ENCODE peak calls at places on chromosome 17, in ten cellular contexts. E is heart left ventricle, W is NB4, H is erythroblast, X is uterus, U is IMR-90, F is K562, N is GM12891, B is A549, S is transverse colon. Y is an unnamed sample.

GRCh38 chr17:50505731-50506130 is 2.5 kb upstream of the MYCBPAP start:
- DNase-seq in N (no peak), B (no peak), W (no peak), F (no peak), X (no peak), S (no peak), H (no peak), E (no peak), U (no peak), Y (no peak)

GRCh38 chr17:28328325-28328724 is 6.9 kb downstream of the IFT20 start:
- DNase-seq in F (no peak), E (no peak), S (no peak), U (peak), H (no peak), X (no peak), N (no peak), W (no peak), B (no peak), Y (no peak)

GRCh38 chr17:69710926-69711325 is 296.4 kb downstream of the MAP2K6 start:
- DNase-seq in H (no peak), X (no peak), F (no peak), S (no peak), E (no peak), U (peak), N (no peak), W (no peak), B (no peak), Y (no peak)

GRCh38 chr17:67594115-67594878 is 123.4 kb upstream of the NOL11 start:
- DNase-seq in U (no peak), W (peak), S (no peak), X (no peak), E (no peak), B (no peak), N (no peak), F (no peak), H (no peak), Y (no peak)

GRCh38 chr17:57067781-57068180 is 17.3 kb upstream of the AKAP1 start:
- DNase-seq in S (no peak), F (no peak), X (no peak), N (no peak), B (no peak), U (no peak), H (no peak), W (no peak), E (no peak), Y (no peak)

GRCh38 chr17:37754363-37754762 is 9.5 kb upstream of the HNF1B start:
- DNase-seq in S (no peak), F (no peak), X (no peak), U (no peak), H (no peak), E (no peak), W (no peak), B (no peak), N (no peak), Y (no peak)

GRCh38 chr17:27657620-27658019 is 26.6 kb downstream of the LGALS9 start:
- DNase-seq in H (peak), N (no peak), F (no peak), X (no peak), W (peak), B (peak), S (no peak), E (no peak), U (peak), Y (no peak)

GRCh38 chr17:50266384-50267073 is 7.7 kb upstream of the TMEM92 start:
- DNase-seq in W (no peak), E (no peak), B (peak), H (no peak), F (no peak), N (no peak), U (peak), X (peak), S (peak), Y (peak)

GRCh38 chr17:37516131-37516561 is 26.5 kb downstream of the DUSP14 start:
- DNase-seq in E (no peak), B (no peak), W (no peak), N (no peak), H (no peak), F (no peak), S (no peak), X (no peak), U (peak), Y (peak)

GRCh38 chr17:41449008-41449407 is 8.2 kb upstream of the KRT38 start:
- DNase-seq in W (no peak), F (no peak), B (no peak), U (no peak), S (no peak), N (no peak), E (no peak), X (no peak), H (no peak), Y (no peak)

GRCh38 chr17:47945080-47945479 is 3.7 kb downstream of the PNPO start:
- DNase-seq in F (no peak), N (no peak), U (no peak), H (no peak), B (no peak), E (no peak), W (no peak), S (no peak), X (peak), Y (no peak)

GRCh38 chr17:47941998-47942490 is 673 bp downstream of the PNPO start:
- DNase-seq in N (no peak), X (no peak), B (no peak), W (no peak), U (no peak), E (no peak), H (peak), S (no peak), F (peak), Y (no peak)

GRCh38 chr17:47937915-47938314 is 3.5 kb upstream of the PNPO start:
- DNase-seq in U (no peak), S (no peak), E (no peak), F (no peak), B (no peak), X (no peak), H (no peak), W (no peak), N (no peak), Y (no peak)

GRCh38 chr17:47942568-47942967 is 1.2 kb downstream of the PNPO start:
- DNase-seq in S (no peak), X (no peak), W (no peak), F (no peak), U (no peak), B (no peak), N (no peak), E (no peak), H (no peak), Y (no peak)

GRCh38 chr17:47941246-47941997 is at the start of gene PNPO:
- DNase-seq in W (peak), U (peak), E (peak), B (peak), X (peak), H (peak), S (peak), N (peak), F (peak), Y (peak)
- TF ChIP-seq POLR2A in W (peak), U (no peak), E (peak), B (peak), X (peak), H (peak), S (peak), N (no peak), F (peak), Y (peak)

GRCh38 chr17:40339068-40339699 is 25.4 kb downstream of the GJD3 start:
- DNase-seq in X (no peak), N (no peak), W (no peak), S (peak), F (no peak), B (no peak), H (no peak), E (no peak), U (no peak), Y (no peak)

GRCh38 chr17:40340327-40340726 is 24.2 kb downstream of the GJD3 start:
- DNase-seq in N (no peak), S (no peak), U (no peak), W (no peak), E (no peak), F (no peak), H (no peak), B (no peak), X (no peak), Y (no peak)

GRCh38 chr17:40342575-40343058 is 21.9 kb downstream of the GJD3 start:
- DNase-seq in W (no peak), S (peak), E (no peak), H (no peak), X (peak), U (no peak), B (no peak), N (no peak), F (no peak), Y (no peak)

GRCh38 chr17:40341808-40342574 is 22.5 kb downstream of the GJD3 start:
- DNase-seq in N (no peak), F (peak), E (peak), U (peak), H (peak), S (peak), B (peak), W (no peak), X (peak), Y (no peak)

DNA sequence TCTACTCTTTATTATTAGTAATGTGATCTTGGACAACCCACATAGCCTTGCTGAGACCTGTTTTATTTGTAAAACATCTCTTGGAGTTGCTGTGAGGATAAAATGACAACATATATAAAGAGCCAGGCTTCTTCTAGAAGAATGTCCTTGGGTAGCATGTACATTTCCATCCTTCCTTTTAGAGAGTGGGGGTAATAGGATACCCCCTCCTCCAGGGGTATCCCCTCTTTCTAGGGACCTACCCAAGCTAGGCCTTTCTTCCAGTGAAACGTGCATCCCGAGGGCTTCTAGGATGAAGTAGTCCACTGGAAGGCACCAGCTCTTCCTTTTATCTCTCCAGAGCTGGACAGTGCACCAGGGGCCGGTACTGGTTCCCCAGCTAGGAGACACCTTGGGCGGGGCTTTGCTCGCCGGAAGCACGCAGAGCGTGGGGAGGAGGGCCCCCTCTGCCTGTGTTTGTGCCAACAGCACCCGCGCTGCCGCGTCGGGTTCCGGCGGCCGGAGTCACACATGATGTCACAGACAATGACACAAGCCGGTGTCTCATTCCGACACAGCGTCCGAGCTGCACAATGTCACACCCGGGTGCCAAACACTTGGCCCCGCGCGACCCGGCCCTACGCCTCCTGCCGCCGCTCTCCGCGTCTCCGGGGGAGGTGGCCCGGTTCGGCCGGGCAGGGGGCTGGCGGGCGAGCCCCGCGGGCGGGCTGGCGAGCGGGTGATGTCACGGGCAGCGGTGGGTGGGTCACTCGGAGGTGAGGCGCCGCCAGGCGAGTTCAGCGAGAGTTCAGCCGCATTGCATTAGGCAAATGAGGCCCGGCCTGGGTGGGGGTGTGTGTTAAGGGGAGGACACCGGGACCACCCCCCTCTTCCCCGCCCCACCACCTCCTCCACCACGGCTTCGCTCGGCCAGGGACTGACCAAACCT is 23.4 kb downstream of the GJD3 start:
- DNase-seq in N (peak), X (peak), E (peak), W (no peak), B (peak), U (peak), F (peak), S (peak), H (peak), Y (peak)
- TF ChIP-seq POLR2A in N (no peak), X (peak), E (peak), W (no peak), B (no peak), U (peak), F (no peak), S (no peak), H (peak), Y (peak)

DNA sequence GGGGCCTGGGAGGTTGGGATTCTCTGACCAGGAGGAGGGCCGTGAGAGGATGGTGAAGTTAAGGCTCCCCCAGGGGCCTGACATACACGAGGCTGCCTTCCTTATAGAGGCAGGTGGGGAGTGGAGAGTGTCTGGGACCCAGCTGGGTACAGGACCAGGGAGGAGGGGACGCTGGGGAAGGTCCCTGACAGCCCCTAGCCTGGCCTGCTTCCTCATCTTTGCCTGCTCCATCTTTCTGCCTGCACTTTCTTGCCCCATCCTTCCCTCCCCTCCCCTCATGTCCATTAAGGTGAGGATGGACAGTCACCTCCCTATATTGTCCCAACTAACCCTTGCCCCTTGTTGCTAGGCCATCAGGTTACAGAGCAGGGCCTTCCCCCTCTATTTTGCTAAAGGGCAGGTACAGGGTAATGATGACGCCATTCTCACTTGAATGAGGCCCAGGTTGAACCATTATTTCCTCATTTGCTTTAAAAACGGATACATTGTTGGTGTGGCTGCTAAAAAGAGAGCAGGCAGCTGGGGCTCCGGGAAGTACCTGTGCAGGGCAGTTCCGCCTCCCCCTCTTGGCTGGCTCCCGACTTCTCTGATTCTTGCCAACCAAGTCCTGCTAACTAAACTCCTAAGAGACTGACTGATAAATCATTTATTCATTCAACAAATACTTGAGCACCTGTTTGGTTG is 1.3 kb downstream of the C17orf99 start:
- DNase-seq in S (peak), U (no peak), B (no peak), H (no peak), E (no peak), F (no peak), X (no peak), W (no peak), N (no peak), Y (no peak)
- TF ChIP-seq POLR2A in S (no peak), U (no peak), B (no peak), H (no peak), E (no peak), F (no peak), X (no peak), W (no peak), N (peak), Y (no peak)

DNA sequence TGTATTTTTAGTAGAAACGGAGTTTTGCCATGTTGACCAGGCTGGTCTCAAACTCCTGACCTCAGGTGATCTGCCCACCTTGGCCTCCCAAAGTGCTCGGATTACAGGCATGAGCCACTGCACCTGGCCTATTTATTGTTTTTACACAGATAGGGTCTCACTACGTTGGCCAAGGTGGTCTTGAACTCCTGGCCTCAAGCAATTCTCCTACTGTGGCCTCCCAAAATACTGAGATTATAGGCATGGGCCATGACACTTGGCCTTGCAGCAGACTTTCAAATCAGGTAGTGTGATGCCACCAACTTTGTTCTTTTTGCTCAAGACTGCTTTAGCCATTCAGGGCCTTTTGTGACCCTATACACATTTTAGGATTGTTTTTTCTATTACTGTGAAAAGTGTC is 61.7 kb upstream of the INTS2 start:
- DNase-seq in X (no peak), B (no peak), N (no peak), S (no peak), F (no peak), H (no peak), U (no peak), E (no peak), W (no peak), Y (no peak)
- TF ChIP-seq POLR2A in X (no peak), B (no peak), N (no peak), S (no peak), F (no peak), H (no peak), U (no peak), E (no peak), W (no peak), Y (no peak)

GRCh38 chr17:80270104-80270503 is 9.5 kb downstream of the RNF213 start:
- DNase-seq in S (no peak), W (no peak), F (no peak), B (no peak), N (no peak), E (no peak), X (no peak), H (no peak), U (no peak), Y (no peak)
- TF ChIP-seq POLR2A in S (no peak), W (no peak), F (no peak), B (no peak), N (no peak), E (no peak), X (no peak), H (no peak), U (no peak), Y (no peak)

DNA sequence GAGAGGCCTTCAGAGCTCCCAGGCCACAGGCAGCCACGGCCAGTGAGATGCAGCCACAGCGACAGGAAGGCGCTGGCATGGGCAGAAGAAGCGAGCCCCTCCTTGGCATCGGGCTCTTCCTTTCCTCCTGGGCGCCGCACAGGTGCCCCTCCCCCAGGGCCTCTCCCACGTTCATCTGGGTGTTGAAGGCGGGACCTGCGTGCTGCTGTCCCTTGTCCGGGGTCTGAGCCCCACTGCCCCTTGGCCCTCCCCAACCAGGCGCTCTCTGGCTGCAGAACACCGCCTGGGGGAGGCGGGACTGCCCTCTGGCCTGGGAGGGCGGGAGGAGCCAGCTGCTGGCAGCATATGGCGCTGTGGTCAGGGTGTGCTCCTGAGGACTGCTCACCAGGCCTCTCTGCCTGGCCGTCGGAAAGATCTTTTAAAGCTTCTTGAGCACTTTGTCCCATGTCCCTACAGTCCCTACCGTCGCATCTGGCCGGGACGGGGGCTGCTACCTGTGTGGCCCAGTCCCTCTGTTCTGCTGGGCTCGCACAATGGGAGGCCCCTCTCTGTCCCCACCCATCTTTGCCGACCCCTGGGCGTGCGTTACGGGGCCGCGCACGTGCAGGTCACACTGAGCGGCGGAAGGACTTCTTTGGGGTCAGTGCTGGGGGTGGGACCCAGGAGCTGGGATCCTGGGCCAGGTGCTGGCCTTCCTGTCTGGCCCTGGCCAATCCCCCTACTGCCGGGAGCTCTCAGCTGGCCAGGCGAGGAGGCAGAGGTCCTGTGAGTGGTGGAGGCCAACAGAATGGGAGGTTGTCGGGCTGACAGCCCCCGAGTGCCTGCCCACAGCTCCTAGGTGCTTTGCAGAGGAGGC is 1.7 kb downstream of the SLC25A10 start:
- DNase-seq in U (no peak), N (no peak), W (no peak), X (no peak), F (peak), S (peak), B (no peak), E (no peak), H (peak), Y (no peak)
- TF ChIP-seq POLR2A in U (no peak), N (no peak), W (no peak), X (no peak), F (peak), S (peak), B (no peak), E (no peak), H (no peak), Y (no peak)

DNA sequence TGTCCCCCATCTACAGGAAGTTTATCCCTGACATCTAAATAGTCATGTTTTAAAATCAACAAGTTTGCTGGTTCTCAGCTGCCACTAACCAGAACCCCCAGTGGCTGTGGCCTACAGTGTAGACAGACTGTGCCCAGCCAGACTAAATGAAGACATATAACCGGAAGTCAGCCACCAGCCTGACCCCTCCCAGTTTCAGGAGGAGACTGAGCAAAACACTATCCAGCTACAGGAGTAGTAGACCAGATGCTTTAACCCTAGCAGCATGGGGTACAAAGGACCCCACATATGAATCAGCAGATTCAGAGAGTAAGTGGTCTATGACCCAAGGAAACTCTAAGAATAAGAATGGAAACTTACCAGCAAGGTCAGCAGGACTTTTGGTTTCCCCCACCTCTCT is 83.4 kb downstream of the HIC1 start:
- DNase-seq in E (no peak), X (no peak), B (no peak), H (peak), U (no peak), W (peak), F (peak), S (peak), N (peak), Y (no peak)
- TF ChIP-seq POLR2A in E (no peak), X (no peak), B (no peak), H (no peak), U (no peak), W (no peak), F (no peak), S (no peak), N (peak), Y (no peak)

GRCh38 chr17:7403043-7403901 is 625 bp downstream of the TMEM256 start:
- DNase-seq in W (peak), E (no peak), N (no peak), H (peak), S (peak), F (peak), U (no peak), B (peak), X (peak), Y (peak)

GRCh38 chr17:7405413-7405881 is 1.6 kb upstream of the TMEM256 start:
- DNase-seq in S (no peak), X (peak), F (peak), B (no peak), N (no peak), W (no peak), U (no peak), E (no peak), H (no peak), Y (no peak)

GRCh38 chr17:7404737-7405412 is 978 bp upstream of the TMEM256 start:
- DNase-seq in S (no peak), X (peak), F (peak), H (no peak), B (no peak), E (peak), U (no peak), N (no peak), W (peak), Y (peak)

GRCh38 chr17:7405882-7406825 is 1.5 kb upstream of the NLGN2 start:
- DNase-seq in W (no peak), F (no peak), U (no peak), X (no peak), B (no peak), E (no peak), S (no peak), N (no peak), H (no peak), Y (no peak)

GRCh38 chr17:7403902-7404736 is at the start of gene TMEM256:
- DNase-seq in F (peak), N (peak), B (peak), W (peak), S (peak), E (peak), U (peak), H (peak), X (peak), Y (peak)
- TF ChIP-seq POLR2A in F (peak), N (peak), B (peak), W (peak), S (peak), E (peak), U (peak), H (peak), X (peak), Y (peak)

GRCh38 chr17:75845058-75845711 is 981 bp upstream of the UNC13D start:
- DNase-seq in H (peak), E (peak), X (peak), B (peak), F (peak), N (peak), W (peak), S (peak), U (peak), Y (peak)
- TF ChIP-seq POLR2A in H (peak), E (peak), X (no peak), B (no peak), F (peak), N (no peak), W (peak), S (peak), U (no peak), Y (peak)

Y was measured in H54.